ENCODE peak calls at places on chromosomes 1 and 21, in six cellular contexts. A, C, S, D, E and I are unnamed samples.

GRCh38 chr1:246492611-246493245 is 14.4 kb downstream of the SMYD3 start:
- DNase-seq in E (peak; percentile 74), A (peak; percentile 86), D (peak; percentile 63), C (peak; percentile 46), S (peak; percentile 70), I (peak; percentile 77)

GRCh38 chr1:93124556-93125368 is 45.7 kb downstream of the MTF2 start:
- DNase-seq in S (no peak), D (no peak), A (no peak), C (no peak), E (no peak), I (no peak)

GRCh38 chr1:22319608-22320007 is 132.0 kb upstream of the ZBTB40 start:
- DNase-seq in D (no peak), C (no peak), A (no peak), S (no peak), E (no peak), I (peak; percentile 23)

GRCh38 chr1:8497196-8497878 is 179.4 kb downstream of the SLC45A1 start:
- DNase-seq in S (no peak), A (peak; percentile 80), E (peak; percentile 91), D (peak; percentile 66), C (no peak), I (no peak)

GRCh38 chr1:186228751-186229150 is 146.3 kb downstream of the TPR start:
- DNase-seq in C (no peak), E (no peak), D (no peak), A (no peak), S (no peak), I (no peak)

GRCh38 chr21:43716376-43717165 is 2.4 kb upstream of the PDXK start:
- DNase-seq in E (peak; percentile 35), S (no peak), A (no peak), C (no peak), D (no peak), I (no peak)

GRCh38 chr1:204493882-204494280 is 724 bp downstream of the PIK3C2B start:
- DNase-seq in D (peak; percentile 48), C (no peak), A (no peak), E (peak; percentile 11), S (peak; percentile 89), I (peak; percentile 86)

GRCh38 chr1:109249654-109250401 is 489 bp downstream of the CELSR2 start:
- DNase-seq in E (no peak), D (no peak), C (no peak), A (no peak), S (no peak), I (peak; percentile 66)

GRCh38 chr1:89699451-89699986 is 66.6 kb downstream of the LRRC8C start:
- DNase-seq in D (no peak), C (no peak), S (no peak), A (no peak), E (no peak), I (no peak)

GRCh38 chr1:21294266-21295058 is 4.2 kb upstream of the ECE1 start:
- DNase-seq in E (no peak), S (peak; percentile 65), C (no peak), A (no peak), D (peak; percentile 54), I (no peak)

GRCh38 chr1:245686446-245687030 is 531.8 kb downstream of the KIF26B start:
- DNase-seq in E (no peak), D (no peak), C (no peak), S (no peak), A (no peak), I (peak; percentile 61)

GRCh38 chr21:33059319-33059894 is 10.5 kb upstream of the OLIG1 start:
- DNase-seq in S (no peak), E (no peak), A (no peak), C (no peak), D (peak; percentile 29), I (no peak)

GRCh38 chr1:218664385-218665170 is 319.4 kb downstream of the TGFB2 start:
- DNase-seq in D (peak; percentile 79), C (no peak), A (peak; percentile 55), E (peak; percentile 75), S (no peak), I (no peak)

GRCh38 chr1:52393174-52393573 is 11.0 kb downstream of the ORC1 start:
- DNase-seq in E (no peak), S (no peak), A (no peak), C (no peak), D (no peak), I (no peak)

GRCh38 chr1:23352096-23352695 is 8.1 kb upstream of the HNRNPR start:
- DNase-seq in D (no peak), A (no peak), S (no peak), C (no peak), E (no peak), I (no peak)

GRCh38 chr1:160625725-160626498 is 20.9 kb downstream of the SLAMF1 start:
- DNase-seq in A (no peak), E (no peak), D (no peak), S (no peak), C (no peak), I (no peak)

GRCh38 chr1:27570823-27571222 is 33.1 kb downstream of the AHDC1 start:
- DNase-seq in E (no peak), S (no peak), D (no peak), A (no peak), C (no peak), I (no peak)

GRCh38 chr1:11428789-11429188 is 50.2 kb upstream of the DISP3 start:
- DNase-seq in D (no peak), E (no peak), C (no peak), S (no peak), A (no peak), I (no peak)

GRCh38 chr21:45747802-45748445 is 104.4 kb downstream of the PCBP3 start:
- DNase-seq in C (no peak), S (no peak), D (peak; percentile 19), A (peak; percentile 47), E (peak; percentile 62), I (no peak)

GRCh38 chr1:14773621-14774020 is 175.1 kb downstream of the KAZN start:
- DNase-seq in E (no peak), D (no peak), S (no peak), C (no peak), A (no peak), I (no peak)

GRCh38 chr1:93629101-93630059 is 52.3 kb downstream of the BCAR3 start:
- DNase-seq in D (peak; percentile 74), E (peak; percentile 88), A (peak; percentile 91), C (peak; percentile 73), S (no peak), I (no peak)

GRCh38 chr1:219220945-219221344 is 47.3 kb downstream of the LYPLAL1 start:
- DNase-seq in A (peak; percentile 26), S (no peak), D (no peak), E (no peak), C (no peak), I (no peak)

GRCh38 chr1:71080178-71080781 is 555 bp downstream of the ZRANB2 start:
- DNase-seq in E (peak; percentile 31), S (no peak), A (peak; percentile 14), C (no peak), D (peak; percentile 5), I (no peak)

GRCh38 chr1:192788184-192788583 is 20.7 kb upstream of the RGS2 start:
- DNase-seq in C (no peak), D (peak; percentile 37), E (peak; percentile 89), A (peak; percentile 47), S (no peak), I (peak; percentile 72)

GRCh38 chr1:19942088-19942487 is 18.7 kb upstream of the PLA2G2E start:
- DNase-seq in A (peak; percentile 15), S (no peak), C (no peak), E (peak; percentile 30), D (no peak), I (no peak)

DNA sequence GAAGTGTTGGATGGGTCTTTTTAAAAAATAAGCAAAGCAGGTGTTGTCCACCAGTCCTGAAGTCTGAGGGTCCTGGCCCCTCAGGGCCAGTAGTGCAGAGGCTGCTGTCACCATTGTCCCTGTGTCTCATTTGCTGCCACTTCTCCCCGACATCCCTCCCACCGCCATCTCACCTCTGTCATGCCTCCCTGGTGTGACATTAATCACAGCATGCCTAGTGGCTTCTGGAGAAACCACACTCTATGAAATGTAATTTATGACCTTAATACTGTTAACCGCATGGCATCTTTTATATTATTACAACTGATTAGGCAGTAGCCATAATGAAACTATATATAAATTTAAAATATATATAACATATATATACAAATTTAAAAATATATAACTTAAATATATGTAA is 120.7 kb upstream of the MAGI3 start:
- DNase-seq in E (no peak), C (no peak), A (no peak), D (no peak), S (no peak), I (no peak)
- TF ChIP-seq CTCF in E (no peak), C (no peak), A (no peak), D (no peak), S (no peak), I (no peak)

DNA sequence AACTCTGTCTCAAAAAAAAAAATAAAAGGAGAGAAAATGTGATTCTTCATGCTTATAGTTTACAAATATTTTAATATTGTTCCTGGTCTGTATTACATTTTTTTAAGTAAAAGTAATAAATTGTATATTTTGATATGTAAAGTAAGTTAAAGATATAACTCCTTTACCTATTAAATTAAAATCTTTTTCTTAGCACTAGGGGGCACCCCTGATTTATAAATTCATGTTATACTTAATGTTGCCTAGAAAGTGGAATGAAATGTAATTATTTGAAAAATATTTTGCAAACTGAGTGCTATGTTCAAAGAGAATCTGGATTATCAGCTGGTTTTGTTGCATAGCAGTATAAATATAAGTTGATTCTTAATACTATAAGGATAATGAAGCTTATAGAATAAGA is 49.2 kb downstream of the RALGPS2 start:
- DNase-seq in D (peak; percentile 20), A (peak; percentile 63), C (no peak), E (peak; percentile 42), S (no peak), I (no peak)
- TF ChIP-seq CTCF in D (no peak), A (peak; percentile 34), C (no peak), E (peak; percentile 13), S (no peak), I (peak; percentile 22)

GRCh38 chr21:18801468-18801867 is 397.9 kb upstream of the TMPRSS15 start:
- DNase-seq in E (no peak), D (peak; percentile 7), A (no peak), C (no peak), S (no peak), I (no peak)
- TF ChIP-seq CTCF in E (no peak), D (no peak), A (no peak), C (no peak), S (no peak), I (no peak)

DNA sequence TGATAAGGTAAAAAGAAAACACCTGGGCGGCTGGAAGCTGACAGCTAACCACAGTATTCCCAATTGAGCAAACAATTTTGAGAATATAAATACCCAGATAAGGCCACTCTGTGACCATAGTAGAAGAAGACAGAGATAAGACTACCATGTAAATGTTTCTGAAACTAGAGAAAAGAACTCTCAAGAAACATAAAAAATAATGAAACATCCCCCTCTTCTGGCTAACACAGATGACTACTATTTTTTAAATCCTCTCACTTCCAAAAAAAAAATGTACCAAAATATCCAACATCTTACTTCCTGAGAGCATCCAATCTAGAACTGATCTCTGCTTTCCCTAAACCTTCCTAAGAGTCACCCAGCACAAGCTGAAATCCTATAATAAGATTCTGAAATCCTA is 125.9 kb downstream of the HFM1 start:
- DNase-seq in D (peak; percentile 36), E (peak; percentile 31), C (no peak), A (peak; percentile 49), S (no peak), I (no peak)
- TF ChIP-seq CTCF in D (no peak), E (peak; percentile 30), C (no peak), A (peak; percentile 19), S (no peak), I (peak; percentile 6)